ENCODE peak calls at places on chromosome 14, in ten cellular contexts. V, P, S, C, H, X, Z, B, D and Q are unnamed samples.
A peak's percentile ranks its signal among the peaks of the same experiment; 100 is the strongest.

GRCh38 chr14:92651106-92651792 is 97.2 kb downstream of the LGMN start:
- DNase-seq in D (peak; percentile 53), H (no peak), P (no peak), X (peak; percentile 69), S (no peak), Z (peak; percentile 45), C (peak; percentile 76), V (peak; percentile 24), B (no peak), Q (peak; percentile 83)

GRCh38 chr14:53549956-53550355 is 396.8 kb upstream of the DDHD1 start:
- DNase-seq in B (no peak), H (no peak), D (no peak), Z (no peak), P (no peak), V (no peak), X (no peak), S (no peak), C (no peak), Q (no peak)

GRCh38 chr14:66645716-66646115 is 137.8 kb downstream of the GPHN start:
- DNase-seq in C (no peak), D (no peak), Z (peak; percentile 32), P (peak; percentile 20), B (no peak), X (no peak), S (no peak), V (no peak), H (peak; percentile 81), Q (no peak)

GRCh38 chr14:39469094-39469710 is 37.0 kb upstream of the FBXO33 start:
- DNase-seq in V (no peak), X (no peak), D (no peak), C (no peak), P (no peak), Z (peak; percentile 30), H (no peak), S (no peak), B (no peak), Q (peak; percentile 58)

GRCh38 chr14:56813143-56813551 is 2.9 kb upstream of the OTX2 start:
- DNase-seq in S (no peak), X (no peak), H (no peak), D (no peak), P (no peak), B (no peak), Z (no peak), C (no peak), V (no peak), Q (no peak)

GRCh38 chr14:74620497-74620921 is 8.5 kb upstream of the LTBP2 start:
- DNase-seq in C (no peak), X (no peak), D (no peak), P (peak; percentile 96), H (peak; percentile 98), Z (peak; percentile 79), B (no peak), S (no peak), V (no peak), Q (no peak)

GRCh38 chr14:75278422-75279152 is at the start of gene FOS:
- DNase-seq in Z (peak; percentile 97), S (peak; percentile 80), D (peak; percentile 96), P (peak; percentile 97), B (peak; percentile 97), V (peak; percentile 88), X (peak; percentile 84), C (peak; percentile 81), H (peak; percentile 98), Q (peak; percentile 95)

GRCh38 chr14:33679461-33680225 is 271.2 kb downstream of the EGLN3 start:
- DNase-seq in D (no peak), B (no peak), X (no peak), Z (peak; percentile 42), V (no peak), P (peak; percentile 73), H (peak; percentile 71), S (no peak), C (no peak), Q (no peak)

GRCh38 chr14:104677506-104678332 is 11.7 kb upstream of the INF2 start:
- DNase-seq in H (peak; percentile 66), S (peak; percentile 55), X (peak; percentile 60), P (peak; percentile 85), D (peak; percentile 67), Z (peak; percentile 86), B (peak; percentile 90), C (peak; percentile 48), V (peak; percentile 42), Q (peak; percentile 64)

GRCh38 chr14:79044894-79045624 is 874.9 kb downstream of the NRXN3 start:
- DNase-seq in B (peak; percentile 73), P (peak; percentile 95), H (peak; percentile 98), D (no peak), S (no peak), V (no peak), X (no peak), C (no peak), Z (peak; percentile 6), Q (no peak)

GRCh38 chr14:88986146-88986841 is 161.8 kb downstream of the TTC8 start:
- DNase-seq in X (no peak), B (no peak), D (no peak), P (peak; percentile 79), Z (peak; percentile 86), C (no peak), V (no peak), H (peak; percentile 38), S (no peak), Q (no peak)

GRCh38 chr14:60250318-60251035 is 1.5 kb downstream of the PPM1A start:
- DNase-seq in Z (peak; percentile 20), S (no peak), H (peak; percentile 54), D (no peak), X (no peak), P (peak; percentile 38), C (no peak), B (no peak), V (no peak), Q (no peak)

GRCh38 chr14:69519253-69519661 is 34.7 kb downstream of the PLEKHD1 start:
- DNase-seq in P (no peak), Z (no peak), S (no peak), D (no peak), B (no peak), H (peak; percentile 20), X (no peak), C (no peak), V (no peak), Q (no peak)

GRCh38 chr14:22339277-22339676 is 249.7 kb downstream of the DAD1 start:
- DNase-seq in B (no peak), Z (peak; percentile 94), C (no peak), P (peak; percentile 96), V (no peak), D (no peak), S (no peak), H (no peak), X (no peak), Q (no peak)

GRCh38 chr14:72961579-72962335 is 35.5 kb downstream of the DCAF4 start:
- DNase-seq in D (no peak), H (peak; percentile 95), X (no peak), P (peak; percentile 48), Z (no peak), V (no peak), S (no peak), B (no peak), C (no peak), Q (no peak)

GRCh38 chr14:74526854-74527585 is 33.5 kb downstream of the ISCA2 start:
- DNase-seq in V (no peak), H (no peak), S (no peak), C (no peak), B (no peak), P (no peak), D (no peak), X (no peak), Z (peak; percentile 10), Q (no peak)

GRCh38 chr14:88919502-88919901 is 95.1 kb downstream of the TTC8 start:
- DNase-seq in S (no peak), Z (no peak), B (no peak), C (no peak), H (no peak), X (no peak), V (no peak), D (no peak), P (no peak), Q (no peak)

GRCh38 chr14:100066984-100067383 is 1.8 kb downstream of the EVL start:
- DNase-seq in D (no peak), B (no peak), V (no peak), S (no peak), C (no peak), X (no peak), P (no peak), Z (no peak), H (no peak), Q (no peak)

GRCh38 chr14:54881235-54881760 is 21.3 kb downstream of the GCH1 start:
- DNase-seq in V (no peak), S (no peak), P (peak; percentile 59), C (no peak), Z (peak; percentile 82), H (no peak), D (peak; percentile 18), B (no peak), X (no peak), Q (peak; percentile 45)

GRCh38 chr14:63435838-63436237 is 107.3 kb downstream of the PPP2R5E start:
- DNase-seq in H (no peak), D (no peak), Z (peak; percentile 60), B (no peak), V (no peak), S (no peak), P (peak; percentile 52), X (no peak), C (no peak), Q (no peak)

GRCh38 chr14:74653386-74654138 is 41.5 kb upstream of the LTBP2 start:
- DNase-seq in V (no peak), Z (no peak), P (no peak), H (no peak), S (no peak), D (no peak), X (no peak), B (no peak), C (no peak), Q (no peak)

GRCh38 chr14:105299654-105300541 is 903 bp downstream of the BRF1 start:
- DNase-seq in V (no peak), S (no peak), X (no peak), C (no peak), D (no peak), P (no peak), B (peak; percentile 48), H (peak; percentile 33), Z (no peak), Q (peak; percentile 50)

GRCh38 chr14:100679707-100680438 is 46.8 kb upstream of the DLK1 start:
- DNase-seq in V (no peak), C (no peak), Z (peak; percentile 82), S (no peak), B (no peak), P (peak; percentile 91), H (no peak), D (no peak), X (no peak), Q (no peak)

GRCh38 chr14:77529963-77530362 is 31.3 kb upstream of the ISM2 start:
- DNase-seq in X (no peak), D (no peak), B (no peak), V (no peak), Z (peak; percentile 27), P (no peak), C (no peak), S (no peak), H (no peak), Q (no peak)

GRCh38 chr14:70955543-70956480 is 48.6 kb downstream of the PCNX1 start:
- DNase-seq in Z (peak; percentile 50), P (peak; percentile 22), S (no peak), B (peak; percentile 5), D (no peak), X (no peak), V (no peak), C (peak; percentile 34), H (peak; percentile 21), Q (no peak)

GRCh38 chr14:24347140-24347539 is 7.3 kb upstream of the RIPK3 start:
- DNase-seq in Z (no peak), C (no peak), S (no peak), H (no peak), X (no peak), B (no peak), D (no peak), P (no peak), V (no peak), Q (no peak)

GRCh38 chr14:68249534-68250517 is 430.2 kb downstream of the RAD51B start:
- DNase-seq in V (no peak), S (no peak), B (no peak), C (no peak), P (peak; percentile 80), X (no peak), Z (peak; percentile 65), H (peak; percentile 77), D (no peak), Q (no peak)

GRCh38 chr14:100612879-100613455 is 25.8 kb upstream of the BEGAIN start:
- DNase-seq in Z (no peak), D (no peak), X (no peak), C (no peak), B (no peak), S (no peak), V (no peak), H (no peak), P (no peak), Q (no peak)